ENCODE peak calls at places on chromosomes 7 and 10, in five cellular contexts. B is upper lobe of right lung, Z is mucosa of descending colon, R is uterus, W is ascending aorta. F is an unnamed sample. For H3K9me3 and H3K4me1, the result is how much of the 10 kb centered on the place peaks cover.

GRCh38 chr7:78218051-78218450 is 419.5 kb downstream of the PHTF2 start:
- DNase-seq in B (no peak), Z (no peak), R (no peak), W (no peak), F (no peak)

GRCh38 chr10:69573056-69573806 is at the start of gene NEUROG3:
- DNase-seq in B (no peak), Z (no peak), R (no peak), W (no peak), F (no peak)

GRCh38 chr7:9516672-9517071 is 1083.3 kb downstream of the NXPH1 start:
- DNase-seq in B (no peak), Z (no peak), R (no peak), W (no peak), F (no peak)

GRCh38 chr7:87060288-87060537 is 759 bp upstream of the ELAPOR2 start:
- DNase-seq in B (no peak), Z (no peak), R (no peak), W (no peak), F (no peak)

GRCh38 chr10:91575044-91575610 is 57.7 kb downstream of the PPP1R3C start:
- DNase-seq in B (no peak), Z (no peak), R (no peak), W (no peak), F (no peak)

GRCh38 chr10:84957427-84957826 is 629.0 kb downstream of the CCSER2 start:
- DNase-seq in B (no peak), Z (no peak), R (no peak), W (no peak), F (no peak)

GRCh38 chr7:157700237-157701005 is 363.6 kb downstream of the DNAJB6 start:
- DNase-seq in B (peak), Z (no peak), R (peak), W (peak), F (no peak)

GRCh38 chr7:68122806-68123205 is 1126.2 kb downstream of the TYW1 start:
- DNase-seq in B (no peak), Z (no peak), R (no peak), W (no peak), F (no peak)

GRCh38 chr10:35784751-35785150 is 142.7 kb upstream of the FZD8 start:
- DNase-seq in B (no peak), Z (no peak), R (no peak), W (no peak), F (no peak)

GRCh38 chr7:129778770-129779601 is 167.5 kb downstream of the NRF1 start:
- DNase-seq in B (no peak), Z (no peak), R (no peak), W (no peak), F (no peak)

GRCh38 chr10:102504179-102504975 is 605 bp downstream of the SUFU start:
- DNase-seq in B (peak), Z (peak), R (peak), W (no peak), F (peak)

GRCh38 chr7:66837007-66837406 is 84.0 kb upstream of the TMEM248 start:
- DNase-seq in B (peak), Z (peak), R (no peak), W (no peak), F (no peak)

GRCh38 chr10:3119796-3120459 is 52.6 kb downstream of the PFKP start:
- DNase-seq in B (no peak), Z (no peak), R (no peak), W (no peak), F (no peak)

DNA sequence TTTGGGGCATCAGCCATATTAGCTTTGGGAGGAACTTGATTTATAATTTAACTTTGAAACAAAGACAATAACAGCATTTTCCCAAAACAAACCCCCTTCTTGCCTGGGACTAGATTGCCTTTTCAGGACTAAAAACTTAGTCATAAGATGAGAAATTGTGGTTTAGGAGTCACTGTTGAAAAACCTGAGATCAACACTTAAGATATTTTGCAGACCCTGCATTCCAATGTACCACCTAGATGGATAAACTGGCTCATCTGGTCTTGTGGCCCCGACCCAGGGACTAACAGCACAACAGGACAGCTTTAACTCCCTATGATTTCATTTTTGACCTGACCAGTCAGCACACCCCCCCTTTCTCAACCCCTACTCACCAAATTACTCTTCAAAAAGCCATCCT is 1165.4 kb downstream of the XPNPEP1 start:
- DNase-seq in B (no peak), Z (no peak), R (no peak), W (no peak), F (no peak)
- H3K9me3 ChIP-seq in B (under half), Z (under half), R (under half), W (under half), F (under half)

DNA sequence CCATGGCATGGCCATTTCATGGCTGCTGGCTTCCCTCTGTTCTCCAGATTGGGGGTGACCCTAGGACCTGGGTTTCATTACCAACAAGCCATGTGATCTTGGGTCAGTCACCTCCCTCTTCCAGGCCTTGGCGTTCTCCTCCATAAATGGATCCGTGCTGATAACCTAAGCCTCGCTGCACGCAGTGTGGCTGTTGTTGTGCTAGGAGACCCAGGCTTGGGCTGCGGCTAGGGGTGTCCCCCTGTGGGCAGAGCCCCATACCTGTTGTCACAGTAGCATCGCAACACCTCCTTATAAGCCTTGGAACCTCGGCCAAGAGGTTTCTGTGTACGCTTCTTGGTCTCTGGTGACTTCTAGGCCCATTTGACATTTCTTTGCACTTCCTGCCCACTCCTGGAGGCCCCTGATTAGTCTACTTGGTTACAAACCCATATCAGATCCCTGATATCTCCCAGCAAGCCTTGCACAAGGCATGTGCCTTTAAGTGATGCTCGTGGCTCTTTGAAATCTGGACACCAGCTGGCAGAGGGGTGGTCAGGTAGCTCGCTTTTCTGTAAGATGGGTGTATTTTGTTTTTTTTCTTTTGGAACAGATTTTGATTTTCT is 23.6 kb downstream of the ZMIZ1 start:
- DNase-seq in B (no peak), Z (no peak), R (no peak), W (no peak), F (no peak)
- H3K4me1 ChIP-seq in B (half or more), Z (half or more), R (under half), W (under half), F (under half)

GRCh38 chr10:68080853-68081431 is 5.9 kb upstream of the HERC4 start:
- DNase-seq in B (no peak), Z (no peak), R (no peak), W (no peak), F (no peak)

GRCh38 chr10:68081916-68082315 is 6.8 kb upstream of the HERC4 start:
- DNase-seq in B (no peak), Z (no peak), R (no peak), W (no peak), F (no peak)

GRCh38 chr10:68086011-68086410 is 10.9 kb upstream of the HERC4 start:
- DNase-seq in B (no peak), Z (no peak), R (no peak), W (no peak), F (no peak)

GRCh38 chr10:68083953-68084352 is 8.9 kb upstream of the HERC4 start:
- DNase-seq in B (no peak), Z (no peak), R (no peak), W (no peak), F (no peak)

DNA sequence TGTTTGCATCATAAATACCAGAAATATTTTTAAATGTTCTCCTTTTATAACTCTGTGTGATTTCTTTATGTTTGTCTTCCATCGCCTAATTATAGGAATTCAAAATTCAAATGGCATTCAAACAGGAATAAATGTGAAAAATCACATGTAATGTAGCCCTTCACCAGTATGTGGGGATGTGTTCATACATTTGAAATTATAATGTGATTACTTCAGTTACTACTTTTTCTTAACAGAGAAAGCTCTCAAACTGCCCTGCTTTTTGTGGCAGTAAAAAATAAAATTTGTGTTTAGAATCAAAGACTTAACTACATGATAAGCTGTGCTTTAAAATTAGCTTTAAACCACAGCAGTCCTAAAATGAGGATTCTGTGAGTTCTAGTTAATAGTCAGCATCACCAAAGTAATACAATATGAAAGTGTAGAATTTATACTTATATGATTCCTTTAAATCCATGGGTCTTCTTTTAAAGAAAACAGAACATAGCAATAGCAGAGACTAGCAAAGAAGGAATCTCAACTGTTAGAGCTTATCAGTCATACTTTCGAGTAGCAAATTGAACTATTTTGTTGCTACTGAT is 7.8 kb upstream of the HERC4 start:
- DNase-seq in B (no peak), Z (no peak), R (no peak), W (no peak), F (no peak)
- TF ChIP-seq CTCF in B (peak), Z (no peak), R (peak), W (peak), F (no peak)

DNA sequence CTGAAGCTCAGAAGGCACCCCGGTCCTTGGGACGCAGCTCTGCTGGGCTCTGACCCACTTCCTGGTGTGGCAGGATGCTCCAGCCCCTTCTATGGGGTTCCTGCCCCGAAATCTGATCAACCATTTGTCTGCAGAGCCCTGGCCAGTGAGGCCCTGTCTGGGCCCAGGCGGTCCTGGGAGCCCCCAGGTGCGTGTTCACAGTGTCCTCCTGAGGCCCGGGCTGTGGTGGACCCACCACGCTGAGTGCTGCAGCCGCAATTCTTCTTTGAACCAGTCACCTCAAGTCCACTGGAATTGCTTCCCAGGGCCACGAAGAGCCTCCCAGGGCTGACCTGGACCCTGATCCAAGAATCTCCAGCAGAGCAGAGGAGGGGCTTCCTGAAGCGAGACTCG is 19.1 kb downstream of the KNDC1 start:
- DNase-seq in B (no peak), Z (no peak), R (no peak), W (no peak), F (no peak)
- H3K9me3 ChIP-seq in B (under half), Z (under half), R (under half), W (under half), F (under half)